ENCODE peak calls at places on chromosomes 6 and 20, in nine cellular contexts. S is astrocyte; U is H9; V is CD8-positive, alpha-beta T cell; J is HL-60; N is mammary epithelial cell; H is dorsolateral prefrontal cortex; O is AG04450; Z is A549. G is an unnamed sample.

GRCh38 chr6:134097114-134097707 is 44.8 kb upstream of the SLC2A12 start:
- DNase-seq in Z (peak), V (peak), J (peak), N (peak), H (peak), S (peak), U (peak), O (peak), G (peak)

GRCh38 chr6:36627801-36628246 is 33.7 kb downstream of the SRSF3 start:
- DNase-seq in J (no peak), V (no peak), H (no peak), N (peak), S (peak), U (no peak), Z (no peak), O (peak), G (peak)

GRCh38 chr20:43558412-43559146 is at the start of gene SGK2:
- DNase-seq in U (no peak), J (no peak), S (peak), O (no peak), V (no peak), N (no peak), Z (peak), H (no peak), G (peak)

GRCh38 chr6:55957961-55958422 is 82.6 kb upstream of the BMP5 start:
- DNase-seq in Z (no peak), H (no peak), O (no peak), S (peak), N (no peak), J (no peak), U (no peak), V (no peak), G (peak)

GRCh38 chr6:1558388-1558787 is 51.3 kb upstream of the FOXC1 start:
- DNase-seq in H (no peak), J (no peak), S (no peak), O (no peak), U (no peak), N (no peak), Z (no peak), V (no peak), G (no peak)

GRCh38 chr6:140956567-140957306 is 1176.0 kb upstream of the GJE1 start:
- DNase-seq in Z (no peak), S (no peak), H (no peak), N (no peak), O (no peak), U (no peak), V (no peak), J (no peak), G (peak)

GRCh38 chr6:106324726-106325335 is 729 bp downstream of the ATG5 start:
- DNase-seq in S (peak), V (no peak), J (no peak), H (no peak), Z (no peak), O (no peak), U (no peak), N (no peak), G (peak)

GRCh38 chr20:58112017-58112781 is 116.3 kb downstream of the ANKRD60 start:
- DNase-seq in S (peak), O (no peak), U (peak), Z (peak), N (peak), J (no peak), V (no peak), H (no peak), G (peak)

GRCh38 chr20:39812116-39812515 is 850.0 kb downstream of the DHX35 start:
- DNase-seq in Z (peak), H (no peak), V (no peak), U (no peak), N (peak), O (no peak), S (no peak), J (no peak), G (peak)

GRCh38 chr6:71496018-71496800 is 207.6 kb downstream of the OGFRL1 start:
- DNase-seq in J (no peak), S (no peak), V (no peak), U (no peak), N (no peak), H (no peak), O (no peak), Z (no peak), G (peak)

GRCh38 chr6:67606905-67607828 is 1027.9 kb upstream of the ADGRB3 start:
- DNase-seq in V (no peak), O (no peak), J (no peak), U (no peak), H (no peak), N (no peak), S (peak), Z (peak), G (peak)

GRCh38 chr6:89613790-89614189 is 24.8 kb downstream of the LYRM2 start:
- DNase-seq in U (no peak), Z (no peak), J (no peak), V (no peak), N (no peak), S (no peak), H (no peak), O (no peak), G (no peak)

GRCh38 chr20:48132834-48133233 is 347.6 kb upstream of the SULF2 start:
- DNase-seq in J (no peak), O (no peak), Z (no peak), N (no peak), S (no peak), H (no peak), V (no peak), U (no peak), G (no peak)

GRCh38 chr20:48126227-48126740 is 341.0 kb upstream of the SULF2 start:
- DNase-seq in U (no peak), V (no peak), H (no peak), Z (no peak), S (no peak), O (no peak), J (no peak), N (no peak), G (no peak)

GRCh38 chr20:48128436-48128835 is 343.2 kb upstream of the SULF2 start:
- DNase-seq in O (no peak), V (no peak), N (peak), H (no peak), J (no peak), S (peak), U (no peak), Z (no peak), G (peak)

GRCh38 chr20:48131581-48131980 is 346.3 kb upstream of the SULF2 start:
- DNase-seq in J (no peak), V (no peak), N (no peak), O (no peak), U (no peak), H (no peak), Z (no peak), S (peak), G (peak)

GRCh38 chr20:48129319-48129973 is 344.2 kb upstream of the SULF2 start:
- DNase-seq in U (no peak), S (peak), O (no peak), Z (no peak), J (no peak), V (no peak), N (no peak), H (no peak), G (no peak)
- H3K27ac ChIP-seq in U (no peak), S (no peak), O (no peak), Z (no peak), J (no peak), V (no peak), N (no peak), H (no peak), G (no peak)

GRCh38 chr6:30721198-30722024 is 1.3 kb downstream of the TUBB start:
- DNase-seq in U (peak), J (peak), O (peak), S (peak), H (peak), V (peak), N (peak), Z (peak), G (peak)
- TF ChIP-seq CTCF in U (peak), J (no peak), O (peak), S (no peak), H (peak), V (peak), N (no peak), Z (no peak), G (peak)

GRCh38 chr6:147161253-147161973 is 42.8 kb upstream of the STXBP5 start:
- DNase-seq in Z (no peak), V (no peak), S (no peak), H (no peak), U (no peak), N (no peak), J (no peak), O (no peak), G (no peak)

GRCh38 chr6:147160593-147160992 is 43.6 kb upstream of the STXBP5 start:
- DNase-seq in H (no peak), V (no peak), U (no peak), N (no peak), Z (no peak), S (no peak), J (no peak), O (no peak), G (no peak)

GRCh38 chr6:147158881-147159280 is 45.3 kb upstream of the STXBP5 start:
- DNase-seq in J (peak), O (no peak), S (no peak), Z (no peak), N (no peak), V (no peak), U (no peak), H (no peak), G (no peak)

GRCh38 chr6:147159536-147160374 is 44.5 kb upstream of the STXBP5 start:
- DNase-seq in U (no peak), Z (no peak), N (no peak), S (no peak), J (no peak), H (no peak), O (no peak), V (no peak), G (no peak)

GRCh38 chr6:147161974-147162495 is 42.2 kb upstream of the STXBP5 start:
- DNase-seq in H (no peak), U (no peak), J (no peak), V (no peak), N (peak), S (peak), Z (peak), O (peak), G (peak)
- H3K27ac ChIP-seq in H (no peak), U (no peak), J (no peak), V (no peak), N (no peak), S (peak), Z (peak), O (no peak), G (no peak)

DNA sequence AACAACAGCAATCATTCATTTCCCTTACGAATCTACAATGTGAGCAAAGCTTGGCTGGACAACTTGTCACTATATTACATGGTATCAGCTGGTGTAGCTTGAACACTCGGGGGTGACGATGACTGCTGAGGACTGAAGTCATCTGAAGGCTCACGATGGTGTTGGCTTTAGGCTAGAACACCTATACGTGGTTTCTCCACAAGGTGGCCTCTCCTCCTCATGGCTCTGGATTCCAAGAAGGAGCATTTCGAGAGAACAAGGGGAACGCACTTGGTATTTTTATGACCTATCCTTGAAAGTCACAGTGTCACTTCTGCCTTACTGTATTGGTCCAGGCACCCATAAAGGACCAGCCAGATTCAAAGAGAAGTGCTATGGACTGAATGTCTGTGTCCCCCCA is 37.5 kb upstream of the ADGRF1 start:
- DNase-seq in H (no peak), O (no peak), Z (peak), U (peak), N (no peak), V (no peak), S (no peak), J (no peak), G (no peak)
- TF ChIP-seq CTCF in H (peak), O (no peak), Z (no peak), U (peak), N (no peak), V (no peak), S (no peak), J (no peak), G (peak)

GRCh38 chr6:170289108-170289931 is 1.6 kb downstream of the DLL1 start:
- DNase-seq in N (peak), O (no peak), Z (no peak), U (no peak), S (no peak), H (no peak), V (no peak), J (no peak), G (no peak)
- H3K27ac ChIP-seq in N (peak), O (no peak), Z (no peak), U (no peak), S (no peak), H (no peak), V (peak), J (no peak), G (no peak)

DNA sequence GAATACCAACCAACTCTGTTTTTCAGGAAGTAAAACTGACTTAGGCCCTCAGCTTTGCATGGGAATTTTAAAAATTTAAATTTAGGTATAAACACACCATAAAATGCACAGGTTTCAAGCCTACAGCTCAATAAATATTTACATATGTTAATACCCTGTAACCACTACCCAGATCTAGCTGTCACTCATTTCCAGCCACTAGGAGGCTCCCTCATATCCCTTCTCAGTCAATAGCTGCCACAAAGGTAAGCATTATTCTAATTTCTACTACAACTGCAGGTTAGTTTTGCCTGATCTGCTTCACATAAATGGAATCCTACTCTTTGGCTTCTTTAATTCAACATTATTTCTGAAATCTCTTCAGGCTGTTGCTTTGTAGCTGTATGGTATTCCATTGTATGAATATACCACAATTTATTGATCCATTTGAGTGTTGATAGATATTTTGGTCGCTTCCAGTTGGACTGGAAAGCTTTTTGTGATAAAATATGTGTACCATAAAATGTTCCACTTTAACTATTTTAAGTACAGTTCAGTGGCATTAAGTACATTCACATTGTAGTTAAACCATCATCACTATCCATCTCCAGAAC is 32.5 kb upstream of the MEI4 start:
- DNase-seq in J (no peak), U (peak), H (no peak), V (no peak), Z (peak), O (no peak), S (no peak), N (peak), G (no peak)
- TF ChIP-seq CTCF in J (peak), U (peak), H (peak), V (no peak), Z (no peak), O (no peak), S (peak), N (peak), G (no peak)

GRCh38 chr20:571754-572331 is 28.3 kb upstream of the CSNK2A1 start:
- DNase-seq in J (no peak), U (peak), H (no peak), N (no peak), Z (no peak), S (peak), O (no peak), V (no peak), G (peak)
- H3K27ac ChIP-seq in J (no peak), U (no peak), H (no peak), N (no peak), Z (no peak), S (no peak), O (no peak), V (no peak), G (no peak)

DNA sequence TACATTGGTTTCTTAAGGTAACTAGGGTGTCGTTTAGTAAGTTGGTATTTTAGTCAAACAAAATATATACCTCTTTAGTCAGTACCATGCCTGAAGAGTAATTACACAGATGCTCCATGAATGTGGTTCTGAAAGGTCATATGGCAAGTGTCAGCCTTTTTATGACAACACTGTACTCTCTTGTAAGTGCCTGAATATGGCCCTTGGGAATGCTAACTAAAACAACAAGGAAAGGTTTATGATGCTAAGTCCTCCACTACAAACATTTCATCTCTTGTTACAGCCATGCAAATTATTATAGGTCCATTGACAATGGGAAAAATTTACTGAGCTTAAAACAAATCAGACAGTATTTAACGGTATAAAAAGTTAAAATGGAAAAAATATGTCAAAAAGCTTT is 39.0 kb upstream of the SUPT3H start:
- DNase-seq in V (no peak), J (no peak), U (no peak), S (peak), O (no peak), H (no peak), N (no peak), Z (no peak), G (no peak)
- TF ChIP-seq CTCF in V (no peak), J (no peak), U (no peak), S (no peak), O (no peak), H (no peak), N (no peak), Z (no peak), G (no peak)

GRCh38 chr6:39695447-39695846 is 29.8 kb downstream of the KIF6 start:
- DNase-seq in U (no peak), N (no peak), Z (no peak), J (no peak), S (no peak), O (no peak), H (no peak), V (no peak), G (no peak)
- H3K27ac ChIP-seq in U (no peak), N (no peak), Z (no peak), J (no peak), S (no peak), O (no peak), H (no peak), V (no peak), G (no peak)

DNA sequence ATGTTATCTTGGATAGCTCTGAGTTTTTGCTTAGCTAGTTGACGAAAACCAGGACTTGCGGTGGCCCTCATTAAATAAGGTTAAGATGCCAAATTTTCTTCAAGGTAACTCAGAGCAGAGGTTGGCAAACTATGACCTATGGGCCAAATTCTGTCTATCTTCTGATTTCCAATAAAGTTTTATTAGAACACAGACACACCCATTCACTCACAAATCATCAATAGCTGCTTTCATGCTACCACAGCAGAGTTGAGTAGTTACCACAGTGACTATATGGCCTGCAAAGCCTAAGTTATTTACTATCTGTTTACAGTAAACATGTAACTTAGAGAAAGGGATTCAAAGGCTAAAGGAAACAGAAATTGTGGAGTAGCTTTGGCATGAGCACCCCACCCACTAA is 23.6 kb downstream of the DCDC2 start:
- DNase-seq in S (no peak), V (no peak), N (no peak), Z (no peak), O (no peak), H (no peak), J (no peak), U (no peak), G (no peak)
- TF ChIP-seq CTCF in S (no peak), V (no peak), N (no peak), Z (no peak), O (no peak), H (no peak), J (no peak), U (no peak), G (no peak)